ENCODE peak calls at places on chromosomes 12 and 14, in four cellular contexts. One of them, this sample, is unnamed.

GRCh38 chr12:7068240-7068993 is 7.9 kb downstream of the C1S start:
- DNase-seq in NCI-H1092: no peak
- DNase-seq in WTC11: no peak
- DNase-seq in left ventricle myocardium superior: peak
- DNase-seq in this sample: no peak

GRCh38 chr14:30982583-30982982 is 42.9 kb upstream of the AP4S1 start:
- DNase-seq in NCI-H1092: no peak
- DNase-seq in WTC11: no peak
- DNase-seq in left ventricle myocardium superior: no peak
- DNase-seq in this sample: no peak

GRCh38 chr12:1246637-1247036 is 255.6 kb downstream of the ERC1 start:
- DNase-seq in NCI-H1092: no peak
- DNase-seq in WTC11: no peak
- DNase-seq in left ventricle myocardium superior: no peak
- DNase-seq in this sample: no peak

GRCh38 chr14:100675664-100676063 is 51.0 kb upstream of the DLK1 start:
- DNase-seq in NCI-H1092: no peak
- DNase-seq in WTC11: no peak
- DNase-seq in left ventricle myocardium superior: no peak
- DNase-seq in this sample: no peak

GRCh38 chr14:95713596-95714371 is at the start of gene TCL1A:
- DNase-seq in NCI-H1092: no peak
- DNase-seq in WTC11: peak
- DNase-seq in left ventricle myocardium superior: no peak
- DNase-seq in this sample: no peak

GRCh38 chr14:60649815-60650381 is 621 bp upstream of the SIX1 start:
- DNase-seq in NCI-H1092: peak
- DNase-seq in WTC11: peak
- DNase-seq in left ventricle myocardium superior: no peak
- DNase-seq in this sample: no peak

GRCh38 chr14:100072783-100073346 is 7.6 kb downstream of the EVL start:
- DNase-seq in NCI-H1092: no peak
- DNase-seq in WTC11: no peak
- DNase-seq in left ventricle myocardium superior: peak
- DNase-seq in this sample: peak

GRCh38 chr14:31070431-31070830 is 44.3 kb upstream of the STRN3 start:
- DNase-seq in NCI-H1092: no peak
- DNase-seq in WTC11: no peak
- DNase-seq in left ventricle myocardium superior: no peak
- DNase-seq in this sample: no peak

GRCh38 chr14:22536853-22537338 is 52.1 kb downstream of the DAD1 start:
- DNase-seq in NCI-H1092: no peak
- DNase-seq in WTC11: no peak
- DNase-seq in left ventricle myocardium superior: no peak
- DNase-seq in this sample: peak

GRCh38 chr14:74980746-74981661 is 21.7 kb upstream of the EIF2B2 start:
- DNase-seq in NCI-H1092: no peak
- DNase-seq in WTC11: peak
- DNase-seq in left ventricle myocardium superior: no peak
- DNase-seq in this sample: no peak

GRCh38 chr12:3593906-3594305 is 102.9 kb downstream of the PRMT8 start:
- DNase-seq in NCI-H1092: no peak
- DNase-seq in WTC11: no peak
- DNase-seq in left ventricle myocardium superior: no peak
- DNase-seq in this sample: no peak

GRCh38 chr14:56474419-56475022 is 105.1 kb upstream of the TMEM260 start:
- DNase-seq in NCI-H1092: peak
- DNase-seq in WTC11: no peak
- DNase-seq in left ventricle myocardium superior: no peak
- DNase-seq in this sample: peak

GRCh38 chr12:117497407-117497806 is 136.0 kb upstream of the NOS1 start:
- DNase-seq in NCI-H1092: no peak
- DNase-seq in WTC11: no peak
- DNase-seq in left ventricle myocardium superior: no peak
- DNase-seq in this sample: no peak

GRCh38 chr14:68950111-68950510 is 29.0 kb downstream of the ACTN1 start:
- DNase-seq in NCI-H1092: no peak
- DNase-seq in WTC11: no peak
- DNase-seq in left ventricle myocardium superior: no peak
- DNase-seq in this sample: no peak

GRCh38 chr12:63937381-63938168 is 93.1 kb downstream of the SRGAP1 start:
- DNase-seq in NCI-H1092: no peak
- DNase-seq in WTC11: no peak
- DNase-seq in left ventricle myocardium superior: no peak
- DNase-seq in this sample: no peak

GRCh38 chr12:16955083-16955657 is 349.2 kb upstream of the LMO3 start:
- DNase-seq in NCI-H1092: no peak
- DNase-seq in WTC11: no peak
- DNase-seq in left ventricle myocardium superior: no peak
- DNase-seq in this sample: no peak

GRCh38 chr14:72451081-72451972 is 442.6 kb downstream of the DPF3 start:
- DNase-seq in NCI-H1092: no peak
- DNase-seq in WTC11: no peak
- DNase-seq in left ventricle myocardium superior: no peak
- DNase-seq in this sample: peak

GRCh38 chr14:72788255-72788654 is 105.6 kb downstream of the DPF3 start:
- DNase-seq in NCI-H1092: no peak
- DNase-seq in WTC11: no peak
- DNase-seq in left ventricle myocardium superior: no peak
- DNase-seq in this sample: no peak

GRCh38 chr14:68359862-68360552 is 432.9 kb downstream of the ZFP36L1 start:
- DNase-seq in NCI-H1092: no peak
- DNase-seq in WTC11: no peak
- DNase-seq in left ventricle myocardium superior: peak
- DNase-seq in this sample: no peak